ENCODE peak calls at places on chromosome 19, in eight cellular contexts. Z is left ventricle myocardium inferior, P is PC-3, E is lung, M is hepatocyte, C is HCT116, Q is uterus, R is OCI-LY7. L is an unnamed sample.
A peak's percentile ranks its signal among the peaks of the same experiment; 100 is the strongest.

GRCh38 chr19:8305798-8306197 is 2.4 kb downstream of the CD320 start:
- DNase-seq in Z (no peak), P (no peak), E (peak; percentile 17), M (no peak), C (no peak), Q (peak; percentile 12), R (no peak), L (no peak)

GRCh38 chr19:39160889-39161672 is 35.5 kb downstream of the PAK4 start:
- DNase-seq in Z (no peak), P (peak; percentile 42), E (no peak), M (no peak), C (no peak), Q (no peak), R (no peak), L (no peak)

GRCh38 chr19:46862974-46863632 is 2.3 kb downstream of the ARHGAP35 start:
- DNase-seq in Z (no peak), P (no peak), E (no peak), M (no peak), C (no peak), Q (peak; percentile 8), R (no peak), L (no peak)

GRCh38 chr19:16016226-16017137 is 59.8 kb upstream of the TPM4 start:
- DNase-seq in Z (no peak), P (no peak), E (no peak), M (no peak), C (no peak), Q (no peak), R (no peak), L (no peak)

GRCh38 chr19:29003641-29004409 is 209.1 kb downstream of the UQCRFS1 start:
- DNase-seq in Z (no peak), P (no peak), E (no peak), M (no peak), C (no peak), Q (no peak), R (no peak), L (no peak)

GRCh38 chr19:46402725-46403124 is 10.6 kb downstream of the CCDC8 start:
- DNase-seq in Z (no peak), P (no peak), E (no peak), M (peak; percentile 2), C (no peak), Q (no peak), R (no peak), L (no peak)

GRCh38 chr19:18683109-18683954 is at the start of gene CRTC1:
- DNase-seq in Z (peak; percentile 86), P (peak; percentile 93), E (peak; percentile 91), M (peak; percentile 95), C (peak; percentile 65), Q (peak; percentile 89), R (peak; percentile 92), L (peak; percentile 54)

GRCh38 chr19:45739498-45740439 is 6.5 kb downstream of the MEIOSIN start:
- DNase-seq in Z (no peak), P (no peak), E (no peak), M (no peak), C (peak; percentile 60), Q (no peak), R (no peak), L (no peak)

GRCh38 chr19:5955638-5955935 is 22.4 kb downstream of the RANBP3 start:
- DNase-seq in Z (no peak), P (no peak), E (no peak), M (no peak), C (no peak), Q (no peak), R (no peak), L (no peak)

GRCh38 chr19:49327878-49328544 is 3.0 kb upstream of the SLC6A16 start:
- DNase-seq in Z (no peak), P (peak; percentile 58), E (no peak), M (no peak), C (peak; percentile 19), Q (no peak), R (peak; percentile 87), L (no peak)

GRCh38 chr19:18972851-18973250 is 31.8 kb upstream of the HOMER3 start:
- DNase-seq in Z (no peak), P (no peak), E (no peak), M (no peak), C (no peak), Q (no peak), R (no peak), L (no peak)

GRCh38 chr19:17170538-17171297 is 44.4 kb upstream of the USE1 start:
- DNase-seq in Z (no peak), P (no peak), E (no peak), M (no peak), C (no peak), Q (no peak), R (peak; percentile 35), L (no peak)

GRCh38 chr19:37874784-37875183 is 31.6 kb downstream of the WDR87 start:
- DNase-seq in Z (no peak), P (no peak), E (no peak), M (peak; percentile 19), C (no peak), Q (no peak), R (no peak), L (peak; percentile 20)

GRCh38 chr19:56142087-56142787 is 1.1 kb downstream of the ZNF444 start:
- DNase-seq in Z (no peak), P (peak; percentile 75), E (peak; percentile 84), M (peak; percentile 80), C (no peak), Q (no peak), R (no peak), L (no peak)

GRCh38 chr19:49932041-49932451 is 2.7 kb upstream of the NUP62 start:
- DNase-seq in Z (no peak), P (peak; percentile 98), E (no peak), M (no peak), C (no peak), Q (no peak), R (no peak), L (no peak)

GRCh38 chr19:49636230-49636932 is 3.6 kb downstream of the RRAS start:
- DNase-seq in Z (no peak), P (no peak), E (no peak), M (no peak), C (no peak), Q (no peak), R (no peak), L (no peak)

GRCh38 chr19:996051-996838 is 4.0 kb upstream of the GRIN3B start:
- DNase-seq in Z (no peak), P (peak; percentile 19), E (no peak), M (peak; percentile 88), C (no peak), Q (peak; percentile 43), R (no peak), L (no peak)

GRCh38 chr19:58476498-58477015 is 405 bp downstream of the ZNF446 start:
- DNase-seq in Z (no peak), P (no peak), E (no peak), M (peak; percentile 46), C (no peak), Q (no peak), R (no peak), L (no peak)

GRCh38 chr19:3494051-3494450 is 6.4 kb downstream of the DOHH start:
- DNase-seq in Z (no peak), P (no peak), E (no peak), M (no peak), C (no peak), Q (no peak), R (peak; percentile 25), L (no peak)
- TF ChIP-seq CTCF in Z (no peak), P (no peak), E (no peak), M (no peak), C (no peak), Q (no peak), R (no peak), L (no peak)

GRCh38 chr19:51107406-51108065 is 673 bp downstream of the CTU1 start:
- DNase-seq in Z (no peak), P (peak; percentile 40), E (no peak), M (peak; percentile 54), C (peak; percentile 15), Q (no peak), R (peak; percentile 29), L (no peak)
- H3K27ac ChIP-seq in Z (peak overlapping the region; percentile 71), P (peak overlapping the region; percentile 39), E (peak overlapping the region; percentile 47), M (peak overlapping the region; percentile 40), C (peak overlapping the region; percentile 44), Q (peak overlapping the region; percentile 65), R (no peak overlapping the region), L (peak overlapping the region; percentile 70)

DNA sequence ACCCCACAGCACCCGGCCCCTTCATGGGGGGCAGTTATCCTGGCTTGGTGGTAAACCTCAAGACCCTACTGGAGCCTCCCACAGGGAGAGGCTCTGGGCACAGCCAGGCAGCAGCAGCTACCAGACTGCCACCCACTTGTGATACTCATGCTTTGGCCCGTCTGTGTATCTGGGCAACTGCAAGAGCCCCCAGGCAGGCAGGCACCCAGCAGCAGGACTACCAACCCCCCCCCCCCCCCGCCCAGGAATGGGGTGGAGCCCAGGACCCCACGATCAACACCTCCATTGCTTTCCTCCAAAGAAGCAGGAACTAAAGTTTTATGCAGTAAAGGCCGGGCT is 896 bp upstream of the LYL1 start:
- DNase-seq in Z (no peak), P (no peak), E (no peak), M (no peak), C (no peak), Q (peak; percentile 17), R (no peak), L (no peak)
- H3K4me3 ChIP-seq in Z (peak overlapping the region; percentile 70), P (no peak overlapping the region), E (no peak overlapping the region), M (no peak overlapping the region), C (no peak overlapping the region), Q (no peak overlapping the region), R (peak overlapping the region; percentile 83), L (no peak overlapping the region)

DNA sequence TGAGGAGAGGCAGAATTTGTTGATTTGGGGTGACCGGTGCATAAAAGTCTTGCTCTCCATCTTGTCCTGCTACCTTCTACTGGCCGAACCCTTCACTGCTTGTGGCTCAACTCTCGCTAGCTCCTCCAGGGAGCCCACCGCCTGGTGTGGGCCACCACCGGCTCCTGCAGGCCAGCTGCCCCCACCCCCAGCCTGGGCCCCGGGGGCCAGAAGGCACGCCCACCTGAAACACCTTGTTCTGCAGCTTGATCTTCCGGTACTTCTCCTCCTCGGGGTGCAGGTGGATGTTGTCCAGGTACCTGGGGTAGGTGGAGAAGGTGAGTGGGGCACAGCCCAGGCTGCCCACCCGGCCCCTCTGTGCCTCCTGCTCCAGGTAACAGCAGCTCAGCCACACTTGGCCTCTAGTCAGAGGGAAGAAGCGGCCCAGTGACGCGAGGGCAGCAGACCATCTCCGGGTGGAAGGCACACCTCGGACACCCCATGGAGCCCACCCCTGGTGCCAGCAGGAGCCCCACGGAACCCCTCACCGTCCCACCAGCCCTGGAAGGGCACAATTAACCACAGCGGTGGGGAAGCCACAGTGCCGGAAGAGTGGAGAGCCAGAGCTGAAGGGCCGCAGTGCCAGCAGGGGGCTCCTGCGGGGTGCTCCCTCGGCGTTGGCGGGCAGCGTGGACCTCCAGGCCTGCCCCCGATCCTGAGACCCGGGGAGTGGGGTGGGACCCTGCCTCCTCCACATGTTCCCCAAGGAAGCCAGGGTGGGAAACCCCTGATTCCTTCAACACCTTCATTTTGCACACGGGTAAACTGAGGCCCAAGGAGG is 10.1 kb downstream of the UBXN6 start:
- DNase-seq in Z (no peak), P (no peak), E (no peak), M (no peak), C (no peak), Q (no peak), R (no peak), L (no peak)
- TF ChIP-seq CTCF in Z (no peak), P (no peak), E (no peak), M (no peak), C (no peak), Q (no peak), R (no peak), L (no peak)

DNA sequence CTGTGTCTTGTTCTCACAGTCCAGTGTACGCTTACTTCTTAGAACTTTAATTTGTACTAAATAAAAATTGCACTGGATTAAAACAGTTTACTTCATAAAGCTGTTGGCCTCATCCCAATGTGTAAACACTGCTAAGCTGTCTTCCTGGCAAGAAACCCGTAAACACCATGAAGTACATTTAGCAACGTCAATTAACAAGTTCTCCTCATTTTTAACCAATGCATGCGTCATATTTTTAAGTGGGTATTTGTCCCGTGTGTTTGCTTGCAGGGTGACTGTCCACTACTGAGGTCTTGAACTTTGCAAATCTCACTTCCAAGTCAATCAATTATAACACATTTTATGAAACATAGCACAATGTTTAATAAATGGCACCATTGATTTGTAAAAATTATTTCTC is 28.2 kb downstream of the LAIR2 start:
- DNase-seq in Z (no peak), P (no peak), E (no peak), M (no peak), C (no peak), Q (no peak), R (no peak), L (no peak)
- H3K27ac ChIP-seq in Z (no peak overlapping the region), P (no peak overlapping the region), E (no peak overlapping the region), M (no peak overlapping the region), C (no peak overlapping the region), Q (no peak overlapping the region), R (no peak overlapping the region), L (no peak overlapping the region)

L was measured in AG04450.